ENCODE peak calls at places on chromosomes 13 and 19, in five cellular contexts. U is activated naive CD8-positive, alpha-beta T cell treated with anti-CD3 and anti-CD28 coated beads for 36 hours; K is NCI-H748 treated with DMSO at 0.1 percent for 48 hours; W is hepatic stellate cell; G is body of pancreas. A is an unnamed sample.

GRCh38 chr19:45103200-45103624 is 10.2 kb downstream of the PPP1R37 start:
- DNase-seq in U (peak), K (no peak), W (no peak), G (peak), A (no peak)

GRCh38 chr19:35862528-35862927 is 5.8 kb downstream of the KIRREL2 start:
- DNase-seq in U (no peak), K (no peak), W (no peak), G (peak), A (no peak)

GRCh38 chr19:43474986-43475705 is 9.7 kb upstream of the LYPD3 start:
- DNase-seq in U (peak), K (peak), W (peak), G (peak), A (peak)

GRCh38 chr19:533485-534058 is 2.0 kb downstream of the CDC34 start:
- DNase-seq in U (no peak), K (no peak), W (no peak), G (no peak), A (no peak)

GRCh38 chr13:107518780-107519179 is 696.6 kb downstream of the LIG4 start:
- DNase-seq in U (no peak), K (no peak), W (no peak), G (no peak), A (no peak)

GRCh38 chr13:92802776-92803175 is 423.8 kb upstream of the GPC6 start:
- DNase-seq in U (no peak), K (no peak), W (no peak), G (no peak), A (no peak)

GRCh38 chr19:3065675-3066357 is 3.5 kb upstream of the TLE5 start:
- DNase-seq in U (no peak), K (no peak), W (no peak), G (peak), A (no peak)

GRCh38 chr13:96947343-96947910 is 46.8 kb downstream of the OXGR1 start:
- DNase-seq in U (no peak), K (no peak), W (no peak), G (no peak), A (no peak)

GRCh38 chr19:47729468-47729798 is 15.9 kb upstream of the NOP53 start:
- DNase-seq in U (peak), K (no peak), W (peak), G (peak), A (peak)

GRCh38 chr13:38394777-38395504 is 45.3 kb downstream of the UFM1 start:
- DNase-seq in U (no peak), K (peak), W (no peak), G (no peak), A (no peak)

GRCh38 chr19:2288743-2289713 is 7.1 kb upstream of the PEAK3 start:
- DNase-seq in U (no peak), K (no peak), W (no peak), G (no peak), A (no peak)

GRCh38 chr19:45763691-45764294 is 5.3 kb downstream of the SIX5 start:
- DNase-seq in U (no peak), K (no peak), W (no peak), G (no peak), A (no peak)

GRCh38 chr19:2244486-2244885 is 4.6 kb upstream of the AMH start:
- DNase-seq in U (no peak), K (no peak), W (no peak), G (no peak), A (no peak)

A was measured in prostate gland.